ENCODE peak calls at places on chromosomes 6 and 20, in five cellular contexts. One of them, this sample, is unnamed.

GRCh38 chr20:17619351-17620093 is 49.6 kb downstream of the DSTN start:
- DNase-seq in pancreas: peak
- DNase-seq in lower leg skin: peak
- DNase-seq in HS-27A: no peak
- DNase-seq in GM12865: no peak
- DNase-seq in this sample: no peak

GRCh38 chr20:19566226-19566960 is 191.7 kb upstream of the RIN2 start:
- DNase-seq in lower leg skin: no peak
- DNase-seq in pancreas: no peak
- DNase-seq in GM12865: no peak
- DNase-seq in HS-27A: peak
- DNase-seq in this sample: no peak

GRCh38 chr6:152221806-152222628 is 414.5 kb downstream of the ESR1 start:
- DNase-seq in HS-27A: no peak
- DNase-seq in pancreas: no peak
- DNase-seq in lower leg skin: no peak
- DNase-seq in GM12865: no peak
- DNase-seq in this sample: no peak

GRCh38 chr6:11615214-11615602 is 77.7 kb downstream of the TMEM170B start:
- DNase-seq in lower leg skin: no peak
- DNase-seq in pancreas: no peak
- DNase-seq in GM12865: no peak
- DNase-seq in HS-27A: peak
- DNase-seq in this sample: no peak

GRCh38 chr20:32572271-32572968 is 12.7 kb downstream of the NOL4L start:
- DNase-seq in GM12865: no peak
- DNase-seq in HS-27A: no peak
- DNase-seq in lower leg skin: no peak
- DNase-seq in pancreas: no peak
- DNase-seq in this sample: no peak

GRCh38 chr6:89311853-89312531 is 3.1 kb downstream of the GABRR2 start:
- DNase-seq in pancreas: peak
- DNase-seq in lower leg skin: peak
- DNase-seq in GM12865: no peak
- DNase-seq in HS-27A: no peak
- DNase-seq in this sample: peak

GRCh38 chr20:62434098-62434497 is 6.8 kb upstream of the RBBP8NL start:
- DNase-seq in GM12865: no peak
- DNase-seq in pancreas: no peak
- DNase-seq in lower leg skin: no peak
- DNase-seq in HS-27A: no peak
- DNase-seq in this sample: no peak

GRCh38 chr6:144087789-144088426 is 7.5 kb downstream of the SF3B5 start:
- DNase-seq in HS-27A: no peak
- DNase-seq in GM12865: no peak
- DNase-seq in pancreas: no peak
- DNase-seq in lower leg skin: no peak
- DNase-seq in this sample: no peak

GRCh38 chr6:14619419-14619781 is 501.8 kb downstream of the CD83 start:
- DNase-seq in pancreas: no peak
- DNase-seq in GM12865: no peak
- DNase-seq in HS-27A: no peak
- DNase-seq in lower leg skin: no peak
- DNase-seq in this sample: no peak

GRCh38 chr6:167108278-167108677 is 14.6 kb upstream of the CCR6 start:
- DNase-seq in pancreas: no peak
- DNase-seq in HS-27A: no peak
- DNase-seq in lower leg skin: peak
- DNase-seq in GM12865: no peak
- DNase-seq in this sample: no peak

GRCh38 chr6:57173886-57174510 is 1.9 kb downstream of the BAG2 start:
- DNase-seq in HS-27A: no peak
- DNase-seq in lower leg skin: no peak
- DNase-seq in pancreas: no peak
- DNase-seq in GM12865: peak
- DNase-seq in this sample: no peak

GRCh38 chr20:20712004-20712473 is 405 bp downstream of the RALGAPA2 start:
- DNase-seq in lower leg skin: peak
- DNase-seq in HS-27A: no peak
- DNase-seq in pancreas: no peak
- DNase-seq in GM12865: no peak
- DNase-seq in this sample: no peak

GRCh38 chr6:4287811-4288244 is 152.5 kb upstream of the ECI2 start:
- DNase-seq in lower leg skin: no peak
- DNase-seq in HS-27A: no peak
- DNase-seq in GM12865: no peak
- DNase-seq in pancreas: no peak
- DNase-seq in this sample: no peak

GRCh38 chr6:166998256-166999144 is 697 bp upstream of the CEP43 start:
- DNase-seq in pancreas: peak
- DNase-seq in HS-27A: no peak
- DNase-seq in lower leg skin: peak
- DNase-seq in GM12865: peak
- DNase-seq in this sample: peak

GRCh38 chr20:60192351-60192750 is 234.1 kb downstream of the CDH26 start:
- DNase-seq in GM12865: no peak
- DNase-seq in lower leg skin: no peak
- DNase-seq in HS-27A: no peak
- DNase-seq in pancreas: no peak
- DNase-seq in this sample: no peak

GRCh38 chr6:112269165-112269564 is 14.8 kb upstream of the LAMA4 start:
- DNase-seq in pancreas: no peak
- DNase-seq in GM12865: no peak
- DNase-seq in lower leg skin: no peak
- DNase-seq in HS-27A: no peak
- DNase-seq in this sample: no peak

GRCh38 chr6:52522655-52523054 is 54.2 kb downstream of the TRAM2 start:
- DNase-seq in pancreas: no peak
- DNase-seq in HS-27A: no peak
- DNase-seq in GM12865: no peak
- DNase-seq in lower leg skin: no peak
- DNase-seq in this sample: no peak

GRCh38 chr6:134247854-134248580 is 69.9 kb downstream of the SGK1 start:
- DNase-seq in lower leg skin: no peak
- DNase-seq in pancreas: no peak
- DNase-seq in GM12865: no peak
- DNase-seq in HS-27A: no peak
- DNase-seq in this sample: no peak

GRCh38 chr6:149566372-149567193 is at the start of gene GINM1:
- DNase-seq in lower leg skin: peak
- DNase-seq in HS-27A: no peak
- DNase-seq in GM12865: peak
- DNase-seq in pancreas: peak
- DNase-seq in this sample: no peak

GRCh38 chr6:157312733-157313132 is 10.6 kb downstream of the TMEM242 start:
- DNase-seq in pancreas: no peak
- DNase-seq in lower leg skin: no peak
- DNase-seq in HS-27A: no peak
- DNase-seq in GM12865: peak
- DNase-seq in this sample: no peak

GRCh38 chr20:61461459-61461858 is 209.4 kb downstream of the CDH4 start:
- DNase-seq in pancreas: no peak
- DNase-seq in HS-27A: no peak
- DNase-seq in GM12865: no peak
- DNase-seq in lower leg skin: peak
- DNase-seq in this sample: no peak

GRCh38 chr6:105374010-105374420 is 28.9 kb downstream of the PREP start:
- DNase-seq in GM12865: no peak
- DNase-seq in pancreas: no peak
- DNase-seq in lower leg skin: no peak
- DNase-seq in HS-27A: peak
- DNase-seq in this sample: no peak

GRCh38 chr6:139262519-139263300 is 29.1 kb downstream of the TXLNB start:
- DNase-seq in pancreas: no peak
- DNase-seq in lower leg skin: no peak
- DNase-seq in GM12865: peak
- DNase-seq in HS-27A: no peak
- DNase-seq in this sample: no peak

GRCh38 chr6:75526502-75527127 is 33.0 kb upstream of the FILIP1 start:
- DNase-seq in lower leg skin: no peak
- DNase-seq in pancreas: peak
- DNase-seq in GM12865: peak
- DNase-seq in HS-27A: peak
- DNase-seq in this sample: peak

GRCh38 chr6:2230659-2231277 is 14.6 kb downstream of the GMDS start:
- DNase-seq in pancreas: no peak
- DNase-seq in GM12865: peak
- DNase-seq in HS-27A: no peak
- DNase-seq in lower leg skin: no peak
- DNase-seq in this sample: no peak

GRCh38 chr6:124203812-124204167 is 400.1 kb downstream of the NKAIN2 start:
- DNase-seq in lower leg skin: no peak
- DNase-seq in HS-27A: no peak
- DNase-seq in GM12865: no peak
- DNase-seq in pancreas: no peak
- DNase-seq in this sample: no peak

GRCh38 chr20:61923371-61924166 is 142.1 kb downstream of the TAF4 start:
- DNase-seq in lower leg skin: no peak
- DNase-seq in HS-27A: no peak
- DNase-seq in GM12865: no peak
- DNase-seq in pancreas: no peak
- DNase-seq in this sample: no peak

This sample was measured in H1.